ENCODE peak calls at places on chromosomes 11 and 22, in seven cellular contexts. One of them, this sample, is unnamed.

GRCh38 chr11:111183706-111184105 is 61.8 kb upstream of the POU2AF2 start:
- DNase-seq in kidney: no peak
- DNase-seq in WTC11: no peak
- DNase-seq in BJ: no peak
- DNase-seq in DND-41: no peak
- DNase-seq in HCT116: no peak
- DNase-seq in HFFc6: no peak
- DNase-seq in this sample: no peak

GRCh38 chr11:118415739-118416068 is 14.3 kb downstream of the ATP5MG start:
- DNase-seq in HFFc6: peak
- DNase-seq in BJ: peak
- DNase-seq in DND-41: peak
- DNase-seq in HCT116: peak
- DNase-seq in WTC11: peak
- DNase-seq in kidney: no peak
- DNase-seq in this sample: no peak

GRCh38 chr11:2376751-2377451 is at the start of gene CD81:
- DNase-seq in HFFc6: no peak
- DNase-seq in DND-41: peak
- DNase-seq in WTC11: peak
- DNase-seq in kidney: peak
- DNase-seq in HCT116: no peak
- DNase-seq in BJ: no peak
- DNase-seq in this sample: peak

GRCh38 chr11:104105155-104105554 is 58.8 kb downstream of the PDGFD start:
- DNase-seq in HFFc6: peak
- DNase-seq in BJ: peak
- DNase-seq in HCT116: no peak
- DNase-seq in WTC11: no peak
- DNase-seq in DND-41: no peak
- DNase-seq in kidney: no peak
- DNase-seq in this sample: no peak

GRCh38 chr11:65862191-65862735 is 2.0 kb downstream of the MUS81 start:
- DNase-seq in HFFc6: no peak
- DNase-seq in BJ: no peak
- DNase-seq in DND-41: peak
- DNase-seq in kidney: peak
- DNase-seq in WTC11: no peak
- DNase-seq in HCT116: no peak
- DNase-seq in this sample: no peak

GRCh38 chr11:7609521-7609920 is 63.8 kb downstream of the CYB5R2 start:
- DNase-seq in HFFc6: no peak
- DNase-seq in HCT116: no peak
- DNase-seq in DND-41: no peak
- DNase-seq in kidney: no peak
- DNase-seq in WTC11: no peak
- DNase-seq in BJ: no peak
- DNase-seq in this sample: no peak

GRCh38 chr11:83544871-83545270 is 258.7 kb upstream of the CCDC90B start:
- DNase-seq in BJ: no peak
- DNase-seq in DND-41: no peak
- DNase-seq in kidney: no peak
- DNase-seq in WTC11: no peak
- DNase-seq in HFFc6: no peak
- DNase-seq in HCT116: no peak
- DNase-seq in this sample: no peak

GRCh38 chr11:77580712-77581337 is 8.9 kb upstream of the AQP11 start:
- DNase-seq in kidney: no peak
- DNase-seq in BJ: no peak
- DNase-seq in WTC11: no peak
- DNase-seq in HCT116: no peak
- DNase-seq in DND-41: peak
- DNase-seq in HFFc6: no peak
- DNase-seq in this sample: no peak

GRCh38 chr11:128469220-128469619 is 118.1 kb downstream of the ETS1 start:
- DNase-seq in kidney: no peak
- DNase-seq in HFFc6: no peak
- DNase-seq in BJ: no peak
- DNase-seq in WTC11: no peak
- DNase-seq in DND-41: no peak
- DNase-seq in HCT116: no peak
- DNase-seq in this sample: no peak

GRCh38 chr11:132490976-132491375 is 1041.3 kb downstream of the OPCML start:
- DNase-seq in WTC11: no peak
- DNase-seq in DND-41: no peak
- DNase-seq in BJ: no peak
- DNase-seq in HCT116: no peak
- DNase-seq in HFFc6: peak
- DNase-seq in kidney: no peak
- DNase-seq in this sample: no peak

GRCh38 chr11:111446404-111447152 is 65.6 kb downstream of the BTG4 start:
- DNase-seq in HFFc6: peak
- DNase-seq in BJ: no peak
- DNase-seq in DND-41: peak
- DNase-seq in WTC11: peak
- DNase-seq in HCT116: peak
- DNase-seq in kidney: peak
- DNase-seq in this sample: peak

GRCh38 chr11:63445720-63446119 is 45.2 kb downstream of the PLAAT5 start:
- DNase-seq in HFFc6: peak
- DNase-seq in BJ: no peak
- DNase-seq in HCT116: no peak
- DNase-seq in kidney: no peak
- DNase-seq in DND-41: no peak
- DNase-seq in WTC11: no peak
- DNase-seq in this sample: no peak

GRCh38 chr11:101553891-101554292 is 29.9 kb downstream of the TRPC6 start:
- DNase-seq in HFFc6: no peak
- DNase-seq in HCT116: no peak
- DNase-seq in WTC11: no peak
- DNase-seq in BJ: no peak
- DNase-seq in DND-41: no peak
- DNase-seq in kidney: no peak
- DNase-seq in this sample: no peak

GRCh38 chr11:12842933-12843636 is 166.0 kb upstream of the RASSF10 start:
- DNase-seq in HCT116: no peak
- DNase-seq in kidney: no peak
- DNase-seq in BJ: no peak
- DNase-seq in DND-41: no peak
- DNase-seq in WTC11: no peak
- DNase-seq in HFFc6: no peak
- DNase-seq in this sample: no peak

GRCh38 chr11:72278911-72279310 is 34.9 kb upstream of the PHOX2A start:
- DNase-seq in HFFc6: peak
- DNase-seq in kidney: no peak
- DNase-seq in HCT116: peak
- DNase-seq in WTC11: no peak
- DNase-seq in BJ: peak
- DNase-seq in DND-41: no peak
- DNase-seq in this sample: no peak

GRCh38 chr11:46342237-46342636 is 5.0 kb upstream of the DGKZ start:
- DNase-seq in HCT116: no peak
- DNase-seq in kidney: peak
- DNase-seq in WTC11: no peak
- DNase-seq in DND-41: peak
- DNase-seq in HFFc6: no peak
- DNase-seq in BJ: no peak
- DNase-seq in this sample: no peak

GRCh38 chr11:13315517-13316432 is 38.2 kb downstream of the BMAL1 start:
- DNase-seq in kidney: no peak
- DNase-seq in WTC11: no peak
- DNase-seq in BJ: no peak
- DNase-seq in DND-41: no peak
- DNase-seq in HCT116: no peak
- DNase-seq in HFFc6: no peak
- DNase-seq in this sample: no peak

GRCh38 chr11:9711454-9712307 is 47.8 kb downstream of the SWAP70 start:
- DNase-seq in DND-41: no peak
- DNase-seq in HFFc6: no peak
- DNase-seq in kidney: no peak
- DNase-seq in HCT116: no peak
- DNase-seq in WTC11: no peak
- DNase-seq in BJ: no peak
- DNase-seq in this sample: no peak

GRCh38 chr22:25748704-25749103 is 6.7 kb downstream of the MYO18B start:
- DNase-seq in WTC11: no peak
- DNase-seq in kidney: no peak
- DNase-seq in HFFc6: no peak
- DNase-seq in HCT116: no peak
- DNase-seq in BJ: no peak
- DNase-seq in DND-41: no peak
- DNase-seq in this sample: no peak

GRCh38 chr11:103929168-103929903 is 107.1 kb upstream of the DDI1 start:
- DNase-seq in HCT116: no peak
- DNase-seq in BJ: no peak
- DNase-seq in HFFc6: no peak
- DNase-seq in DND-41: no peak
- DNase-seq in kidney: no peak
- DNase-seq in WTC11: no peak
- DNase-seq in this sample: no peak

GRCh38 chr11:107804219-107804618 is 54.4 kb downstream of the SLC35F2 start:
- DNase-seq in HCT116: no peak
- DNase-seq in WTC11: no peak
- DNase-seq in DND-41: no peak
- DNase-seq in kidney: no peak
- DNase-seq in HFFc6: no peak
- DNase-seq in BJ: no peak
- DNase-seq in this sample: no peak

GRCh38 chr11:127943763-127944162 is 643.6 kb downstream of the ETS1 start:
- DNase-seq in kidney: no peak
- DNase-seq in HFFc6: peak
- DNase-seq in HCT116: no peak
- DNase-seq in WTC11: no peak
- DNase-seq in DND-41: no peak
- DNase-seq in BJ: peak
- DNase-seq in this sample: no peak

GRCh38 chr11:69834811-69835800 is 15.9 kb upstream of the FGF3 start:
- DNase-seq in HFFc6: no peak
- DNase-seq in DND-41: no peak
- DNase-seq in BJ: no peak
- DNase-seq in HCT116: no peak
- DNase-seq in kidney: no peak
- DNase-seq in WTC11: no peak
- DNase-seq in this sample: no peak

DNA sequence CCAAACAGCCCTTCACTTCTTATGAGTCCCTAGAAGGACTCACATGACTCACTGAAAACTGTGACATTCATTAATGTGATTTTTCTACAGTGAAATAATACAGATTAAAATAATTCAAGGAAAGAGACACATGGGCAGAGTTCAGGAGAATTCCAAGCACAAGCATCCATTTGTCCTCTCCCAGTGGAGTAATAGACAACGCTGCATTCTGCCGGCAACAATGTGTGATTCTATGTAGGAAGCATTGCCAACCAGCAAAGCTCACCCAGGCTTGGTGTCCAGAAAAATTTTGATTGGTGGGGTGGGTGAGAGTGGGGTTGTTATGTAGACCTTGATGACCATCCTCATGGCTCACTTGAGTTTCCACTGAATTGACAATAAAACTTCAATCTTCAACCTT is 123.9 kb downstream of the VPREB1 start:
- DNase-seq in kidney: no peak
- DNase-seq in DND-41: no peak
- DNase-seq in HCT116: no peak
- DNase-seq in BJ: no peak
- DNase-seq in HFFc6: no peak
- DNase-seq in WTC11: no peak
- DNase-seq in this sample: no peak
- TF ChIP-seq CTCF in kidney: no peak
- TF ChIP-seq CTCF in DND-41: no peak
- TF ChIP-seq CTCF in HCT116: no peak
- TF ChIP-seq CTCF in BJ: no peak
- TF ChIP-seq CTCF in HFFc6: no peak
- TF ChIP-seq CTCF in WTC11: no peak
- TF ChIP-seq CTCF in this sample: no peak

DNA sequence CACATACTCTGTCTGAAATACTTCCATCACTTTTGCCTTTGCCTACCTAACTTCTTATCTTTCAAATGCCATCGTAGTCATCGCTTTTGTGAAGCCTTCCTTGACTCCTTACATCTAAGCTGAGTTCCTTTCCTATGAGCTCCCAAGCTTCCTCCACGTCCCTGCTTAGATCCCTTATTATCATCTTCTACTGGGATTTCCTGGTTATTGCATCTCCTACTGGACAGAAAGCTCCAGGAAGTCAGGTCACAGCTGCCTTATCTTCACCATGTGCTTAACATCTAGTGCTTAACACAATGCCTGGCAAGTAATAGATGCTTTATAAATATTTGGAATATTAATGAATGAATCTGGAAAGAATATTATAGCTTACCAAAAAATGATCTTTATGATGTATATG is 5.9 kb downstream of the YPEL4 start:
- DNase-seq in WTC11: no peak
- DNase-seq in BJ: no peak
- DNase-seq in HCT116: no peak
- DNase-seq in kidney: no peak
- DNase-seq in DND-41: no peak
- DNase-seq in HFFc6: no peak
- DNase-seq in this sample: no peak
- TF ChIP-seq CTCF in WTC11: no peak
- TF ChIP-seq CTCF in BJ: peak
- TF ChIP-seq CTCF in HCT116: peak
- TF ChIP-seq CTCF in kidney: no peak
- TF ChIP-seq CTCF in DND-41: no peak
- TF ChIP-seq CTCF in HFFc6: no peak
- TF ChIP-seq CTCF in this sample: no peak

DNA sequence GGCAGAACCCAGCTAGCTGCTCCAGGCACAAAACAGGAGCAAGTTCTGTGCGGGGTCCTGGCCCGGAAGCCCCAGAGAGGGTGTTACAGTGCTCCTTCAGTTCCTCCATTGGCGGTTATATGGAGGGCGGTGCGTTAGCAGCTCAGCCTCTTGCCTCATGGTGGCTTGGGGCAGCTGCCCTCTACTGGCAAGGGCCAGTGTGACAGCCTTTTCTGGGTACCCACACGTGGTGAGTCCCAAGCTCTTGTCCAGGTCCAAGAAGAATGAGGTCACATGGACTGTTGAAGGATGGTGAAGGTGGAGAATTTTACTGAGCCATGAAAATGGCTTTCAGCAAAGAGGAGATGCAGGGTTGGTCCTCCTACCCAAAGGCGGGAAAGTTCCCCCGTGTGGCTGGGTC is 100.5 kb downstream of the WT1 start:
- DNase-seq in HFFc6: no peak
- DNase-seq in WTC11: peak
- DNase-seq in DND-41: peak
- DNase-seq in BJ: no peak
- DNase-seq in kidney: no peak
- DNase-seq in HCT116: peak
- DNase-seq in this sample: no peak
- TF ChIP-seq CTCF in HFFc6: peak
- TF ChIP-seq CTCF in WTC11: peak
- TF ChIP-seq CTCF in DND-41: peak
- TF ChIP-seq CTCF in BJ: peak
- TF ChIP-seq CTCF in kidney: no peak
- TF ChIP-seq CTCF in HCT116: peak
- TF ChIP-seq CTCF in this sample: peak

DNA sequence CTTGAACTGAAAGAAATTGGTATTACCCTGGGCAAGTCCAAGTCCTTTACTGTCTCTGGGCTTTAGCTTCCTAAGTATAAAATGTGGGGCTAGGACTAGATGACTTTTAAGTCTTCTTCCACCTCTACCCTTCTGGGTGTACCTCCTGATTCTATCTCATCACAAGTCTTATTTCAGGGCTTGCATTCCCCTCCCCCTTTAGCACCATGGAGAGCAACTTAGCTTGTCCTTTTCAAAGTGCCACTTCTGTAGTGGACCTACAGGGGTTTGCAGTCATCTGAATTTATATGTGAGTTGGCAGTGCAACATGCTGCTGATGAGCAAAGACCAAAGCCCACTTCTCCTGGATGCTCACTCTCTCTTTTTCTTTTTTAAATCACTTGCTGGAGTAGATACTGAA is 184.8 kb downstream of the NELL1 start:
- DNase-seq in HCT116: no peak
- DNase-seq in HFFc6: no peak
- DNase-seq in WTC11: peak
- DNase-seq in BJ: no peak
- DNase-seq in kidney: no peak
- DNase-seq in DND-41: peak
- DNase-seq in this sample: no peak
- TF ChIP-seq CTCF in HCT116: no peak
- TF ChIP-seq CTCF in HFFc6: no peak
- TF ChIP-seq CTCF in WTC11: no peak
- TF ChIP-seq CTCF in BJ: no peak
- TF ChIP-seq CTCF in kidney: no peak
- TF ChIP-seq CTCF in DND-41: no peak
- TF ChIP-seq CTCF in this sample: no peak

This sample was measured in mesothelial cell of epicardium.